ENCODE peak calls at places on chromosomes 1 and 21, in nine cellular contexts. L is nephron progenitor cell; U is stimulated activated CD8-positive, alpha-beta memory T cell treated with anti-CD3 and anti-CD28 coated beads, Interleukin-7, amount 100 ng/mL, for 1 hour; S is CD8-positive, alpha-beta T cell; V is activated T-helper 1 cell treated with Interleukin-2 at 50 U/mL for 16 hours; I is naive thymus-derived CD8-positive, alpha-beta T cell; D is EH; T is activated T-helper 9 cell treated with anti-CD3 and anti-CD28 coated beads, Interleukin-2, amount 50 U/mL, for 16 hours; J is GM10248. P is an unnamed sample.

GRCh38 chr1:24555591-24556413 is at the start of gene NCMAP:
- DNase-seq in L (peak; percentile 54), U (no peak), S (peak; percentile 59), V (peak; percentile 35), I (peak; percentile 36), D (no peak), T (peak; percentile 34), J (no peak), P (no peak)

GRCh38 chr1:40774266-40774998 is 9.2 kb upstream of the KCNQ4 start:
- DNase-seq in L (peak; percentile 76), U (peak; percentile 21), S (peak; percentile 68), V (peak; percentile 37), I (peak; percentile 66), D (peak; percentile 33), T (peak; percentile 50), J (peak; percentile 68), P (peak; percentile 80)

GRCh38 chr1:22673486-22674409 is 20.7 kb downstream of the C1QB start:
- DNase-seq in L (peak; percentile 71), U (no peak), S (no peak), V (no peak), I (no peak), D (peak; percentile 64), T (no peak), J (peak; percentile 59), P (peak; percentile 67)

GRCh38 chr1:213414346-213414745 is 363.3 kb downstream of the RPS6KC1 start:
- DNase-seq in L (no peak), U (no peak), S (no peak), V (no peak), I (no peak), D (no peak), T (no peak), J (no peak), P (no peak)

GRCh38 chr1:25468037-25468436 is 37.3 kb downstream of the MACO1 start:
- DNase-seq in L (no peak), U (no peak), S (no peak), V (no peak), I (no peak), D (peak; percentile 8), T (no peak), J (no peak), P (no peak)

GRCh38 chr1:112359961-112360767 is 35.9 kb upstream of the CTTNBP2NL start:
- DNase-seq in L (no peak), U (no peak), S (no peak), V (no peak), I (no peak), D (peak; percentile 94), T (no peak), J (no peak), P (no peak)

GRCh38 chr1:203340112-203340804 is 10.7 kb downstream of the FMOD start:
- DNase-seq in L (peak; percentile 68), U (no peak), S (peak; percentile 62), V (no peak), I (peak; percentile 66), D (peak; percentile 83), T (peak; percentile 34), J (peak; percentile 84), P (peak; percentile 88)

GRCh38 chr1:28112388-28113311 is 24.2 kb upstream of the EYA3 start:
- DNase-seq in L (no peak), U (no peak), S (no peak), V (no peak), I (no peak), D (peak; percentile 92), T (no peak), J (no peak), P (peak; percentile 55)

GRCh38 chr1:78333426-78334012 is 157.3 kb upstream of the PTGFR start:
- DNase-seq in L (peak; percentile 5), U (no peak), S (no peak), V (no peak), I (no peak), D (peak; percentile 19), T (no peak), J (no peak), P (peak; percentile 71)

GRCh38 chr1:197471248-197472035 is 203.4 kb downstream of the CRB1 start:
- DNase-seq in L (no peak), U (no peak), S (no peak), V (no peak), I (no peak), D (no peak), T (no peak), J (no peak), P (no peak)

GRCh38 chr1:37765937-37766664 is 1.2 kb upstream of the EPHA10 start:
- DNase-seq in L (no peak), U (no peak), S (no peak), V (no peak), I (no peak), D (no peak), T (no peak), J (no peak), P (peak; percentile 77)

GRCh38 chr1:162062542-162063015 is 6.9 kb upstream of the NOS1AP start:
- DNase-seq in L (peak; percentile 21), U (no peak), S (no peak), V (no peak), I (no peak), D (peak; percentile 47), T (no peak), J (no peak), P (no peak)

GRCh38 chr1:200896571-200897187 is 2.0 kb downstream of the INAVA start:
- DNase-seq in L (no peak), U (no peak), S (no peak), V (no peak), I (no peak), D (no peak), T (no peak), J (no peak), P (no peak)

GRCh38 chr1:22064751-22065402 is 12.4 kb downstream of the CDC42 start:
- DNase-seq in L (no peak), U (no peak), S (no peak), V (no peak), I (no peak), D (no peak), T (no peak), J (no peak), P (no peak)

GRCh38 chr1:44036409-44037111 is 5.3 kb upstream of the SLC6A9 start:
- DNase-seq in L (peak; percentile 72), U (no peak), S (peak; percentile 67), V (peak; percentile 44), I (peak; percentile 59), D (peak; percentile 82), T (peak; percentile 48), J (peak; percentile 71), P (peak; percentile 89)

GRCh38 chr1:41629571-41629970 is 145.1 kb upstream of the EDN2 start:
- DNase-seq in L (no peak), U (no peak), S (no peak), V (no peak), I (no peak), D (peak; percentile 93), T (no peak), J (no peak), P (no peak)

GRCh38 chr1:206859082-206859491 is 6.3 kb upstream of the IL20 start:
- DNase-seq in L (no peak), U (no peak), S (no peak), V (no peak), I (no peak), D (no peak), T (no peak), J (no peak), P (no peak)

GRCh38 chr1:233440952-233441401 is 113.5 kb downstream of the MAP3K21 start:
- DNase-seq in L (peak; percentile 31), U (no peak), S (no peak), V (no peak), I (peak; percentile 7), D (peak; percentile 68), T (no peak), J (peak; percentile 44), P (peak; percentile 81)

GRCh38 chr1:108609483-108610066 is 49.7 kb downstream of the EEIG2 start:
- DNase-seq in L (no peak), U (no peak), S (no peak), V (no peak), I (no peak), D (no peak), T (no peak), J (no peak), P (no peak)

GRCh38 chr1:212700892-212701819 is 1.5 kb upstream of the BATF3 start:
- DNase-seq in L (peak; percentile 58), U (no peak), S (no peak), V (no peak), I (no peak), D (peak; percentile 69), T (no peak), J (no peak), P (peak; percentile 67)

GRCh38 chr1:29639156-29639736 is 402.9 kb downstream of the PTPRU start:
- DNase-seq in L (no peak), U (no peak), S (no peak), V (no peak), I (no peak), D (no peak), T (no peak), J (no peak), P (no peak)

GRCh38 chr1:54361342-54361741 is 44.9 kb downstream of the SSBP3 start:
- DNase-seq in L (no peak), U (no peak), S (no peak), V (no peak), I (no peak), D (no peak), T (no peak), J (no peak), P (no peak)

GRCh38 chr1:7042322-7043231 is 257.3 kb downstream of the CAMTA1 start:
- DNase-seq in L (no peak), U (no peak), S (no peak), V (no peak), I (peak; percentile 3), D (peak; percentile 35), T (no peak), J (peak; percentile 72), P (peak; percentile 87)

GRCh38 chr1:170267317-170267716 is 121.6 kb downstream of the NTMT2 start:
- DNase-seq in L (no peak), U (no peak), S (no peak), V (no peak), I (no peak), D (no peak), T (no peak), J (no peak), P (no peak)

GRCh38 chr1:39973503-39974135 is 18.7 kb downstream of the MFSD2A start:
- DNase-seq in L (peak; percentile 82), U (peak; percentile 30), S (peak; percentile 73), V (peak; percentile 39), I (peak; percentile 71), D (peak; percentile 72), T (peak; percentile 60), J (peak; percentile 83), P (peak; percentile 88)

GRCh38 chr1:183248989-183249691 is 63.1 kb downstream of the LAMC2 start:
- DNase-seq in L (no peak), U (no peak), S (no peak), V (no peak), I (no peak), D (no peak), T (no peak), J (no peak), P (no peak)

GRCh38 chr1:169572184-169572583 is 14.1 kb downstream of the F5 start:
- DNase-seq in L (no peak), U (no peak), S (no peak), V (no peak), I (no peak), D (peak; percentile 42), T (no peak), J (no peak), P (no peak)

GRCh38 chr1:24216254-24216653 is 29.2 kb upstream of the IFNLR1 start:
- DNase-seq in L (peak; percentile 45), U (no peak), S (no peak), V (no peak), I (no peak), D (no peak), T (no peak), J (no peak), P (no peak)

GRCh38 chr21:38468989-38469388 is 29.3 kb downstream of the ERG start:
- DNase-seq in L (no peak), U (no peak), S (no peak), V (no peak), I (no peak), D (peak; percentile 56), T (no peak), J (no peak), P (no peak)

GRCh38 chr1:12161324-12161661 is 5.5 kb upstream of the TNFRSF1B start:
- DNase-seq in L (no peak), U (no peak), S (no peak), V (no peak), I (no peak), D (no peak), T (no peak), J (no peak), P (no peak)

GRCh38 chr1:205496661-205497060 is 7.8 kb upstream of the CDK18 start:
- DNase-seq in L (no peak), U (no peak), S (no peak), V (no peak), I (no peak), D (no peak), T (no peak), J (no peak), P (no peak)